ENCODE peak calls at places on chromosomes 11 and 22, in seven cellular contexts. E is H1, D is mesendoderm, L is IMR-90, I is neuronal stem cell, Z is mesenchymal stem cell, M is H9. T is an unnamed sample.

GRCh38 chr11:33778682-33779081 is 4.4 kb upstream of the FBXO3 start:
- DNase-seq in E (no peak), D (peak; percentile 25), L (peak; percentile 83), I (no peak), Z (peak; percentile 53), M (no peak), T (no peak)

GRCh38 chr11:43941257-43941879 is 1.1 kb upstream of the C11orf96 start:
- DNase-seq in E (no peak), D (no peak), L (peak; percentile 39), I (no peak), Z (peak; percentile 79), M (no peak), T (no peak)

GRCh38 chr22:49025791-49026475 is 801.7 kb downstream of the BRD1 start:
- DNase-seq in E (no peak), D (no peak), L (no peak), I (no peak), Z (no peak), M (no peak), T (no peak)

GRCh38 chr11:73411031-73411430 is 34.8 kb downstream of the RELT start:
- DNase-seq in E (no peak), D (peak; percentile 35), L (no peak), I (no peak), Z (no peak), M (no peak), T (no peak)

GRCh38 chr11:37184371-37184770 is 586.3 kb upstream of the RAG2 start:
- DNase-seq in E (no peak), D (no peak), L (no peak), I (no peak), Z (no peak), M (no peak), T (no peak)

GRCh38 chr22:49425356-49425755 is 402.3 kb downstream of the BRD1 start:
- DNase-seq in E (no peak), D (no peak), L (no peak), I (no peak), Z (no peak), M (no peak), T (no peak)

GRCh38 chr22:44389181-44389580 is 76.4 kb upstream of the SHISAL1 start:
- DNase-seq in E (no peak), D (no peak), L (no peak), I (no peak), Z (no peak), M (no peak), T (no peak)

GRCh38 chr11:45180158-45180887 is 33.9 kb downstream of the PRDM11 start:
- DNase-seq in E (peak; percentile 81), D (peak; percentile 62), L (no peak), I (peak; percentile 49), Z (peak; percentile 21), M (peak; percentile 67), T (peak; percentile 21)

GRCh38 chr11:27329867-27330632 is 33.0 kb downstream of the CCDC34 start:
- DNase-seq in E (no peak), D (no peak), L (no peak), I (no peak), Z (no peak), M (no peak), T (no peak)

GRCh38 chr11:7512525-7513209 is 1.1 kb upstream of the PPFIBP2 start:
- DNase-seq in E (no peak), D (no peak), L (no peak), I (no peak), Z (peak; percentile 56), M (no peak), T (peak; percentile 34)

GRCh38 chr11:35274909-35275807 is 136.2 kb downstream of the CD44 start:
- DNase-seq in E (no peak), D (peak; percentile 59), L (no peak), I (no peak), Z (no peak), M (no peak), T (no peak)

GRCh38 chr11:40306938-40307548 is 1152.4 kb downstream of the LRRC4C start:
- DNase-seq in E (no peak), D (peak; percentile 54), L (peak; percentile 63), I (peak; percentile 11), Z (peak; percentile 64), M (no peak), T (no peak)

GRCh38 chr11:65899356-65900124 is 648 bp downstream of the FOSL1 start:
- DNase-seq in E (peak; percentile 77), D (peak; percentile 71), L (peak; percentile 81), I (no peak), Z (peak; percentile 88), M (peak; percentile 67), T (peak; percentile 46)

GRCh38 chr11:71332046-71332445 is 79.7 kb upstream of the SHANK2 start:
- DNase-seq in E (no peak), D (no peak), L (no peak), I (no peak), Z (no peak), M (no peak), T (no peak)

GRCh38 chr11:113253406-113253805 is 61.0 kb upstream of the TTC12 start:
- DNase-seq in E (no peak), D (no peak), L (no peak), I (no peak), Z (no peak), M (no peak), T (no peak)

GRCh38 chr11:64694821-64695365 is 28.1 kb downstream of the NRXN2 start:
- DNase-seq in E (peak; percentile 74), D (peak; percentile 79), L (no peak), I (no peak), Z (no peak), M (peak; percentile 56), T (no peak)

GRCh38 chr22:46359362-46359761 is 23.8 kb downstream of the TRMU start:
- DNase-seq in E (no peak), D (no peak), L (no peak), I (no peak), Z (no peak), M (no peak), T (no peak)

GRCh38 chr11:65243773-65244172 is 18.0 kb upstream of the POLA2 start:
- DNase-seq in E (no peak), D (no peak), L (no peak), I (no peak), Z (no peak), M (peak; percentile 67), T (no peak)

GRCh38 chr11:128559496-128560103 is 27.8 kb downstream of the ETS1 start:
- DNase-seq in E (no peak), D (no peak), L (no peak), I (no peak), Z (no peak), M (no peak), T (no peak)

GRCh38 chr22:28094831-28095230 is 175.8 kb upstream of the PITPNB start:
- DNase-seq in E (no peak), D (no peak), L (no peak), I (no peak), Z (no peak), M (no peak), T (no peak)

GRCh38 chr11:1478544-1478943 is 8.0 kb downstream of the MOB2 start:
- DNase-seq in E (no peak), D (no peak), L (no peak), I (no peak), Z (no peak), M (no peak), T (no peak)

GRCh38 chr22:46803031-46803880 is 40.8 kb downstream of the TBC1D22A start:
- DNase-seq in E (peak; percentile 86), D (peak; percentile 72), L (no peak), I (peak; percentile 49), Z (peak; percentile 17), M (peak; percentile 79), T (peak; percentile 77)

GRCh38 chr11:105988197-105988596 is 33.8 kb downstream of the MSANTD4 start:
- DNase-seq in E (no peak), D (no peak), L (no peak), I (no peak), Z (no peak), M (no peak), T (no peak)
- H3K23ac ChIP-seq in E (no peak overlapping the region), D (no peak overlapping the region), L (no peak overlapping the region), I (no peak overlapping the region), Z (no peak overlapping the region), M (no peak overlapping the region), T (no peak overlapping the region)

DNA sequence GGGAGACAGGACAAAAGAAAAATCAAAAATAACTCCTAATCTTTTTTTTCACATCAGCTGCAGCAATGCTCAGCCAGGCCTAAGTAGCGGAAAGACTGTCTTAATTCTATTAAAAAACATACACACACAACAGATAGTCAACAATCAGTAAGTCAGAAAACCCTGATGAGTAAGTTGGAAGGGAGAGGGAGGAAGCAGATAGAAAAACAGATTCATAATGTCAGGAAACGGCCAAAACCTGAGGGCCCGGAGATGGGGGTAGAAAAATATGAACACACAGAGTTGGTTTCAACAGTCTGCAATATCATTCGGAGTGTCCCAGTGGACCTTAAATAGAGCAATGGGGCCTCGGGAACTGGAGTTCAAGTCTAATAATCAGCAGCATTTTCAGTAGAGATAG is 14.8 kb downstream of the LRRC55 start:
- DNase-seq in E (no peak), D (no peak), L (no peak), I (no peak), Z (no peak), M (no peak), T (no peak)
- H3K23ac ChIP-seq in E (no peak overlapping the region), D (no peak overlapping the region), L (no peak overlapping the region), I (no peak overlapping the region), Z (no peak overlapping the region), M (no peak overlapping the region), T (no peak overlapping the region)

GRCh38 chr11:132024587-132025295 is 654.3 kb downstream of the NTM start:
- DNase-seq in E (no peak), D (peak; percentile 33), L (peak; percentile 89), I (no peak), Z (peak; percentile 83), M (no peak), T (peak; percentile 68)

GRCh38 chr11:132022285-132022684 is 651.9 kb downstream of the NTM start:
- DNase-seq in E (no peak), D (no peak), L (no peak), I (no peak), Z (no peak), M (no peak), T (no peak)

GRCh38 chr11:132026746-132027145 is 656.3 kb downstream of the NTM start:
- DNase-seq in E (no peak), D (no peak), L (no peak), I (no peak), Z (no peak), M (no peak), T (no peak)

GRCh38 chr11:132020001-132020400 is 649.6 kb downstream of the NTM start:
- DNase-seq in E (no peak), D (no peak), L (no peak), I (no peak), Z (no peak), M (no peak), T (no peak)

GRCh38 chr11:132022718-132023117 is 652.3 kb downstream of the NTM start:
- DNase-seq in E (no peak), D (peak; percentile 24), L (peak; percentile 81), I (no peak), Z (no peak), M (no peak), T (no peak)
- H3K23ac ChIP-seq in E (no peak overlapping the region), D (no peak overlapping the region), L (peak overlapping the region; percentile 46), I (no peak overlapping the region), Z (no peak overlapping the region), M (no peak overlapping the region), T (no peak overlapping the region)

GRCh38 chr11:118682372-118682771 is 2.9 kb upstream of the TREH start:
- DNase-seq in E (no peak), D (no peak), L (no peak), I (no peak), Z (no peak), M (no peak), T (no peak)
- H3K23ac ChIP-seq in E (no peak overlapping the region), D (no peak overlapping the region), L (no peak overlapping the region), I (no peak overlapping the region), Z (no peak overlapping the region), M (no peak overlapping the region), T (no peak overlapping the region)

T was measured in trophoblast cell.